ENCODE peak calls at places on chromosomes 6 and 20, in five cellular contexts. U is esophagus squamous epithelium, O is body of pancreas, N is adrenal gland, S is A549. R is an unnamed sample.

GRCh38 chr6:138073264-138073663 is 34.0 kb downstream of the PERP start:
- DNase-seq in N (no peak), U (no peak), O (no peak), S (no peak), R (no peak)

GRCh38 chr20:420169-420620 is 12.1 kb downstream of the RBCK1 start:
- DNase-seq in O (no peak), S (no peak), U (no peak), N (no peak), R (no peak)

GRCh38 chr6:32182617-32183016 is 1.4 kb downstream of the AGER start:
- DNase-seq in S (no peak), N (no peak), U (no peak), O (no peak), R (no peak)

GRCh38 chr6:149392093-149392492 is 8.0 kb upstream of the SUMO4 start:
- DNase-seq in U (no peak), N (no peak), O (no peak), S (no peak), R (no peak)

GRCh38 chr6:136365781-136366354 is 76.2 kb upstream of the BCLAF1 start:
- DNase-seq in N (peak; percentile 66), O (peak; percentile 54), U (peak; percentile 3), S (no peak), R (no peak)

GRCh38 chr6:13916230-13916944 is 8.4 kb upstream of the RNF182 start:
- DNase-seq in O (peak; percentile 48), N (no peak), U (no peak), S (no peak), R (no peak)

GRCh38 chr6:135853227-135853626 is 1.7 kb downstream of the PDE7B start:
- DNase-seq in O (no peak), S (no peak), N (no peak), U (no peak), R (no peak)

GRCh38 chr20:37294262-37294981 is 5.0 kb downstream of the MANBAL start:
- DNase-seq in S (no peak), U (no peak), O (no peak), N (no peak), R (no peak)

GRCh38 chr20:25280051-25280573 is 32.2 kb downstream of the PYGB start:
- DNase-seq in N (peak; percentile 93), U (no peak), O (peak; percentile 87), S (no peak), R (no peak)

GRCh38 chr6:132362318-132363185 is 38.7 kb downstream of the MOXD1 start:
- DNase-seq in N (no peak), O (no peak), U (no peak), S (no peak), R (no peak)

GRCh38 chr6:129353067-129353466 is 356.9 kb downstream of the ARHGAP18 start:
- DNase-seq in O (peak; percentile 19), S (no peak), N (no peak), U (no peak), R (no peak)

DNA sequence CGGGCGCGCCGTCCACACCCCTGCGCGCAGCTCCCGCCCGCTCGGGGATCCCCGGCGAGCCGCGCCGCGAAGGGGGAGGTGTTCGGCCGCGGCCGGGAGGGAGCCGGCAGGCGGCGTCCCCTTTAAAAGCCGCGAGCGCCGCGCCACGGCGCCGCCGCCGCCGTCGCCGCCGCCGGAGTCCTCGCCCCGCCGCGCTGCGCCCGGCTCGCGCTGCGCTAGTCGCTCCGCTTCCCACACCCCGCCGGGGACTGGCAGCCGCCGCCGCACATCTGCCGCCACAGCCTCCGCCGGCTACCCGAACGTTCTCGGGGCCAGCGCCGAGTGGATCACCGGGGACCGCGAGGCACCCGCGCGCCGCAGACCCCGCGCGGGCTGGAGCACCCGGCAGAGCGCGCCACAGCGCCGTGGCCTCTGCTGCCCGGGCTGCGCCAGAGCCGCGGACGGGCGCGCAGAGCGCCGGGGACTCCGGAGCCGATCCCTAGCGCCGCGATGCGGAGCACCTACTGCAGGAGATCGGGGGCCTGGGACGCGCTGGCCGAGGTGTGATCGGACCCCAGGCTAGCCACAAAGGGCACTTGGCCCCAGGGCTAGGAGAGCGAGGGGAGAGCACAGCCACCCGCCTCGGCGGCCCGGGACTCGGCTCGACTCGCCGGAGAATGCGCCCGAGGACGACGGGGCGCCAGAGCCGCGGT is at the start of gene BMP2:
- DNase-seq in O (peak; percentile 53), S (peak; percentile 29), U (no peak), N (no peak), R (peak; percentile 70)
- TF ChIP-seq POLR2A in O (peak; percentile 63), S (no peak), U (peak; percentile 36), N (no peak), R (no peak)

GRCh38 chr20:15582146-15582776 is 991.0 kb downstream of the KIF16B start:
- DNase-seq in O (no peak), S (no peak), U (no peak), N (no peak), R (no peak)
- TF ChIP-seq POLR2A in O (no peak), S (no peak), U (no peak), N (no peak), R (no peak)

GRCh38 chr6:157493576-157493975 is 112.6 kb downstream of the ZDHHC14 start:
- DNase-seq in S (no peak), N (no peak), O (no peak), U (no peak), R (no peak)

GRCh38 chr6:157491571-157492232 is 110.7 kb downstream of the ZDHHC14 start:
- DNase-seq in N (no peak), S (no peak), U (no peak), O (no peak), R (no peak)

GRCh38 chr6:157492741-157493140 is 111.8 kb downstream of the ZDHHC14 start:
- DNase-seq in S (no peak), U (no peak), N (no peak), O (no peak), R (no peak)

GRCh38 chr6:157493173-157493572 is 112.2 kb downstream of the ZDHHC14 start:
- DNase-seq in S (no peak), O (no peak), N (no peak), U (no peak), R (no peak)

GRCh38 chr6:157492249-157492648 is 111.3 kb downstream of the ZDHHC14 start:
- DNase-seq in N (no peak), S (no peak), U (no peak), O (no peak), R (no peak)
- TF ChIP-seq POLR2A in N (no peak), S (no peak), U (no peak), O (no peak), R (no peak)

DNA sequence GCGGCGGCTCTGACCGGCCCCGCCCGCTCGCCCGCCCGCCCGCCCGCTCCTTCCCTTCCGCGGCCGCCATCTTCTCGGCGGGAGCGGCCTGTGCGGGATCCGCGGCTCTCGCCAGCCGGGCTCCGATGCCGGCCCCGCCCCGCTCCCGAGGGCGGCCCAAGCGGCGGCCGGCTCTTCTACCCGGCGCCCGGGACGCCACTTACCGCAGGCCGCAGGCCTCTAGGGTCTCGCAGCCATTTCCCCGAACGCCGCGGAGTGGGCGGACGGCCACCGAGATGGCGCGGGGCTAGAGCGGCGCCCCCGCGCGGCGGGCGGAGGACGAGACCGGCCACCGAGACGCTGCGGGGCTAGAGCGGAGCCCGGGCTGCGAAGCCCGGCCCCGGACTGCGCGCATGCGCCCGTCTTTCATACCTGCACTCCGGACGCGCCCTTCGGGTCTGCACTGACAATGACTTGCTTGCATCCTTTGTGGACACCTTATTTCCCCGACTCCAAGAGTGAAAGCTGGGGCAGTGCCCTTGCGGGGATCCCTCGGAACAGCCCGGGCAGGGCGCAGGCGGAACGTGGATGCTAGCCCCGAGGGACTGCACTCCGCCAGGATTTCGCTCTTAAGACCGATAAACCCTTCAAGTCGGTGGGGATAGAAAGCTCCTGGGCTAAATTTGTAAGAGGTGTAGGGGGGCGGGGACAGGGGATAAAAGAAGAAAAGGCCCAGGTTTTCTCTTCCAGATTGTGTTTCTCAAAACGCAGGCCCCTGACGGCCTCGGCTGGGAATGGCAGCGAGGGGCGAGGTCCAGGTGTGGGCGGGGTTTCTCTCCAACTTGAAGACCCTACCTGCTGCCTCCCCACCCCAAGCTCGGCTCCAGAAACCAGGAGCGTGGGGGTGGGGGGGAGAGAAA is at the start of gene DIDO1:
- DNase-seq in O (peak; percentile 87), S (peak; percentile 96), U (peak; percentile 60), N (peak; percentile 90), R (peak; percentile 95)
- TF ChIP-seq POLR2A in O (peak; percentile 73), S (no peak), U (peak; percentile 89), N (peak; percentile 74), R (peak; percentile 72)

GRCh38 chr6:35719407-35719829 is 17.4 kb upstream of the ARMC12 start:
- DNase-seq in N (no peak), O (no peak), U (no peak), S (no peak), R (no peak)
- TF ChIP-seq POLR2A in N (no peak), O (no peak), U (no peak), S (no peak), R (no peak)

DNA sequence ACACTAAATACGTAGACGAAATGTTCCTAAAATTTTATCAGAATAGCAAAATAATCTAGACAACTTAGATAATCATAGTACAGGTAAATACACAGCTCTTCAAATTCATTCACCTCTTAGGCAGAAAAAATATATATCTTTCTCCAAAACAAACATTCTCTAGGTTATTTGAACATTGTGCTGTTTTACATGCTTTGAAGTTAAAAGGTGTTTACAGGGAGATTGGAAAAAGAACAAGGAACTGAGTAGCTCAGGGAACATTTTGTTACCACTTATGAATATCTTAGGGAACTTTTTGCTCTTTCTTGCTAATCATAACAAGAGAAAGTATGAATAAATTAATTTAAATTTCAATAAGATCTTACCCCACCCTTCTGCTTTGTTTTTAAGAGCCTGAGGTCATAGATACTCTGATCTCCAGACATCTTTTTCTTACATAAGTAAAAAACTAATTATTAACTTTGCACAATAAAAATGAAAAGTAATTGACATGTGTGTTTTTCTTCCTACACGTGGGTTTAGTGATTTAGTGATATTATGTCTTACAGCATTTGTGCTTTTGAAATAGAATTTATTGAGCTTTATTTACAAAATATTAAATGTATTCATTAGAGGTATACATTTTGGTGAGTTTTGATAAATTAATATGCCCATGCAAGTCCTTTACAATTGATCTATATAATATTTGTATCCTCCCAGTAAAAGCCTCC is 1141.4 kb upstream of the EYS start:
- DNase-seq in U (no peak), O (no peak), N (no peak), S (no peak), R (no peak)
- TF ChIP-seq POLR2A in U (no peak), O (no peak), N (no peak), S (no peak), R (no peak)

GRCh38 chr6:3825331-3825831 is 23.8 kb upstream of the FAM50B start:
- DNase-seq in O (peak; percentile 25), U (no peak), S (no peak), N (peak; percentile 63), R (no peak)

GRCh38 chr6:3820563-3820962 is 28.6 kb upstream of the FAM50B start:
- DNase-seq in N (peak; percentile 35), U (no peak), S (no peak), O (no peak), R (no peak)

GRCh38 chr6:3825851-3826581 is 23.2 kb upstream of the FAM50B start:
- DNase-seq in N (peak; percentile 97), O (peak; percentile 92), U (no peak), S (peak; percentile 62), R (no peak)

GRCh38 chr6:3823671-3824070 is 25.5 kb upstream of the FAM50B start:
- DNase-seq in S (no peak), N (peak; percentile 25), O (no peak), U (no peak), R (no peak)

GRCh38 chr6:3822747-3823445 is 26.3 kb upstream of the FAM50B start:
- DNase-seq in S (no peak), N (peak; percentile 55), U (no peak), O (peak; percentile 61), R (peak; percentile 12)
- TF ChIP-seq POLR2A in S (no peak), N (no peak), U (no peak), O (no peak), R (no peak)